ENCODE peak calls at places on chromosome 17, in seven cellular contexts. X is heart right ventricle; S is naive thymus-derived CD4-positive, alpha-beta T cell; H is astrocyte; M is neural progenitor cell; Z is esophagus squamous epithelium; N is retinal pigment epithelial cell. J is an unnamed sample.

GRCh38 chr17:57002904-57003303 is 25.0 kb downstream of the SCPEP1 start:
- DNase-seq in X (no peak), S (no peak), H (no peak), M (no peak), Z (no peak), N (no peak), J (no peak)

GRCh38 chr17:49899588-49899987 is 51.7 kb upstream of the TAC4 start:
- DNase-seq in X (no peak), S (no peak), H (no peak), M (no peak), Z (no peak), N (no peak), J (no peak)

GRCh38 chr17:46063239-46063638 is 64.2 kb downstream of the STH start:
- DNase-seq in X (no peak), S (no peak), H (peak; percentile 83), M (no peak), Z (no peak), N (no peak), J (peak; percentile 76)

GRCh38 chr17:7435676-7436555 is 681 bp downstream of the TMEM102 start:
- DNase-seq in X (no peak), S (peak; percentile 50), H (no peak), M (peak; percentile 63), Z (no peak), N (no peak), J (no peak)

GRCh38 chr17:65277576-65277975 is 140.4 kb downstream of the RGS9 start:
- DNase-seq in X (no peak), S (no peak), H (peak; percentile 46), M (no peak), Z (no peak), N (no peak), J (no peak)

GRCh38 chr17:34713687-34714086 is 134.3 kb downstream of the TMEM132E start:
- DNase-seq in X (no peak), S (no peak), H (no peak), M (no peak), Z (no peak), N (no peak), J (no peak)

GRCh38 chr17:5257124-5257523 is 22.5 kb upstream of the SCIMP start:
- DNase-seq in X (no peak), S (no peak), H (no peak), M (no peak), Z (no peak), N (no peak), J (no peak)

GRCh38 chr17:83079340-83079747 is at the start of gene METRNL:
- DNase-seq in X (peak; percentile 77), S (peak; percentile 57), H (no peak), M (peak; percentile 87), Z (no peak), N (no peak), J (no peak)

GRCh38 chr17:14197582-14197981 is 39.1 kb downstream of the CDRT15 start:
- DNase-seq in X (no peak), S (no peak), H (no peak), M (no peak), Z (no peak), N (no peak), J (no peak)

GRCh38 chr17:67105213-67105612 is 60.9 kb downstream of the CACNG1 start:
- DNase-seq in X (no peak), S (no peak), H (peak; percentile 62), M (no peak), Z (no peak), N (peak; percentile 36), J (no peak)

GRCh38 chr17:77437017-77437416 is 296.2 kb downstream of the SEC14L1 start:
- DNase-seq in X (peak; percentile 74), S (no peak), H (peak; percentile 71), M (no peak), Z (no peak), N (no peak), J (no peak)

GRCh38 chr17:21199856-21200255 is 14.1 kb downstream of the TMEM11 start:
- DNase-seq in X (no peak), S (no peak), H (no peak), M (peak; percentile 76), Z (no peak), N (no peak), J (no peak)

GRCh38 chr17:74950207-74950606 is 14.5 kb downstream of the OTOP3 start:
- DNase-seq in X (no peak), S (no peak), H (no peak), M (no peak), Z (no peak), N (no peak), J (no peak)

GRCh38 chr17:28810437-28810836 is 32.2 kb downstream of the FAM222B start:
- DNase-seq in X (no peak), S (no peak), H (no peak), M (no peak), Z (no peak), N (no peak), J (no peak)

GRCh38 chr17:28811594-28812135 is 30.9 kb downstream of the FAM222B start:
- DNase-seq in X (no peak), S (no peak), H (peak; percentile 7), M (peak; percentile 40), Z (no peak), N (peak; percentile 16), J (no peak)

GRCh38 chr17:28812136-28812979 is 30.2 kb downstream of the FAM222B start:
- DNase-seq in X (peak; percentile 98), S (peak; percentile 91), H (peak; percentile 94), M (peak; percentile 99), Z (peak; percentile 84), N (peak; percentile 90), J (no peak)

GRCh38 chr17:28816540-28816939 is 26.1 kb downstream of the FAM222B start:
- DNase-seq in X (no peak), S (no peak), H (no peak), M (no peak), Z (no peak), N (no peak), J (no peak)

DNA sequence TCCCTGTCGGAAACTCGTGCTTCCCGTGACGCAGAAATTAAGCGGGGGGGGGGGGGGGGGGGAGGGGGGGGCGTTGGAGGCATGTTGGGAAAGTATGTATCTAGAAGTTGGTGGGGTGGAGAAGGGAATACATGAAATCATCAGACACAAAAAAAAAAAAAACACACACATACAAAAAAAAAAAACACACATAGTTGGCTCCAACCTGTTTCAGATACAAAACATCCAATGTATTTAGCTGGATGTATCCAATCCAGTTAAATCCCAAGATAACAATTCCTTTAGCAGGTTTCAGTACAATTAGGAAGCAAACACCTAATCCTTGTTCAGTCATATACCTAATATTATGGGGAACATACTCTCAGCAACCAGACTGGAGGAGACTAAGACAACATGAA is 29.6 kb downstream of the FAM222B start:
- DNase-seq in X (no peak), S (no peak), H (no peak), M (no peak), Z (no peak), N (peak; percentile 62), J (no peak)
- H3K4me3 ChIP-seq in X (peak overlapping the region; percentile 98), S (peak overlapping the region; percentile 85), H (peak overlapping the region; percentile 82), M (peak overlapping the region; percentile 97), Z (peak overlapping the region; percentile 91), N (peak overlapping the region; percentile 96), J (peak overlapping the region; percentile 97)

GRCh38 chr17:48592097-48592496 is 1.5 kb downstream of the HOXB5 start:
- DNase-seq in X (no peak), S (no peak), H (peak; percentile 41), M (no peak), Z (no peak), N (no peak), J (no peak)

GRCh38 chr17:48593126-48593829 is at the start of gene HOXB5:
- DNase-seq in X (no peak), S (no peak), H (peak; percentile 44), M (no peak), Z (no peak), N (no peak), J (no peak)

GRCh38 chr17:48593840-48594411 is 347 bp upstream of the HOXB5 start:
- DNase-seq in X (peak; percentile 32), S (peak; percentile 80), H (peak; percentile 83), M (peak; percentile 87), Z (no peak), N (no peak), J (no peak)

GRCh38 chr17:48591435-48592077 is 1.5 kb upstream of the HOXB3 start:
- DNase-seq in X (no peak), S (no peak), H (no peak), M (no peak), Z (no peak), N (no peak), J (no peak)

GRCh38 chr17:48592592-48592991 is 987 bp downstream of the HOXB5 start:
- DNase-seq in X (no peak), S (no peak), H (no peak), M (no peak), Z (no peak), N (no peak), J (no peak)
- H3K4me3 ChIP-seq in X (peak overlapping the region; percentile 38), S (peak overlapping the region; percentile 56), H (peak overlapping the region; percentile 65), M (no peak overlapping the region), Z (no peak overlapping the region), N (no peak overlapping the region), J (peak overlapping the region; percentile 74)

DNA sequence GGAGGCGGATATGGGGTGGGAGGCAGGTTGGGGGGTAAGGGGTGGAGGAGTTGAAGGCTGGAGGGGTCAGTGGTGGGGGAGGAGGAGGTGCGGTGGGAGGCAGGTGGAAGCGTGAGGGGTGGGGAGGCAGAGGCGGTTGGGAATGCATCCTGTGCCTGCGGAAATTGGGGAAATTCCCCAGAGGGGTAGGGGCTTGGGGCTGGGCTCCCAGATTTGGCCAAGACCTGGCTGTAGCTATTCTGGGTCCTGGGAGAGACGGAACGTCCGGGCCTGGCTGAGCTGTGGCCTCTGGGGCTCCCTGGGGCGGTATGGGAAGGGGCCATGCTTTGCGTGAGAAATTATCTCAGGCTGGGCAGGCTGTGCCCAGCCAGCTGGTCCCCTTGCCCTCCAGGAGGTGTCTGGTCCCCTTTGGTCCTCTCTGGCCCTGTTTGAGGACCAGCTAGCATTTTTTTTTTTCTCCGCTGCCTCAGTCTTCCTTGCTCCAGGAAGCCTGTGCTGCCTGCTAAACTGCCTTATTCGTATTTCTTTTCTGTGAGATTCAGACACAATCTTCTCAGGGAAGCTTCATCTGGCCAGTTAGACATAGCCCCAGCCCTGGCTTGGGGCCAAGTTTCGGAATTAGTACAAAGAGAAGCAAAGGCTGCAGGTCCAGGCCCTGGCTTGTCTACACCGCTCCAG is 7.3 kb upstream of the TRPV2 start:
- DNase-seq in X (peak; percentile 73), S (no peak), H (peak; percentile 26), M (peak; percentile 58), Z (no peak), N (no peak), J (no peak)
- H3K4me3 ChIP-seq in X (peak overlapping the region; percentile 59), S (no peak overlapping the region), H (no peak overlapping the region), M (no peak overlapping the region), Z (no peak overlapping the region), N (peak overlapping the region; percentile 18), J (no peak overlapping the region)

GRCh38 chr17:79810138-79811027 is 13.5 kb upstream of the CBX8 start:
- DNase-seq in X (peak; percentile 60), S (peak; percentile 56), H (peak; percentile 65), M (peak; percentile 97), Z (no peak), N (no peak), J (no peak)
- H3K4me3 ChIP-seq in X (peak overlapping the region; percentile 36), S (no peak overlapping the region), H (no peak overlapping the region), M (peak overlapping the region; percentile 38), Z (no peak overlapping the region), N (peak overlapping the region; percentile 17), J (peak overlapping the region; percentile 28)

J was measured in epithelial cell of proximal tubule.